ENCODE peak calls at places on chromosome 11, in seven cellular contexts. One of them, this sample, is unnamed.
A peak's percentile ranks its signal among the peaks of the same experiment; 100 is the strongest.

GRCh38 chr11:129143335-129143734 is 48.8 kb downstream of the ARHGAP32 start:
- DNase-seq in NCI-H1048: no peak
- DNase-seq in coronary artery: peak; percentile 90
- DNase-seq in activated CD8-positive, alpha-beta memory T cell treated with anti-CD3 and anti-CD28 coated beads, Interleukin-2, amount 50 U/mL, for 48 hours: no peak
- DNase-seq in cardiac fibroblast: peak; percentile 95
- DNase-seq in neural crest cell: peak; percentile 32
- DNase-seq in A549: peak; percentile 91
- DNase-seq in this sample: peak; percentile 94

GRCh38 chr11:18264677-18265542 is 1.2 kb upstream of the SAA1 start:
- DNase-seq in neural crest cell: no peak
- DNase-seq in A549: no peak
- DNase-seq in cardiac fibroblast: no peak
- DNase-seq in NCI-H1048: no peak
- DNase-seq in activated CD8-positive, alpha-beta memory T cell treated with anti-CD3 and anti-CD28 coated beads, Interleukin-2, amount 50 U/mL, for 48 hours: no peak
- DNase-seq in coronary artery: no peak
- DNase-seq in this sample: no peak

GRCh38 chr11:135006800-135007199 is 594.8 kb upstream of the B3GAT1 start:
- DNase-seq in NCI-H1048: no peak
- DNase-seq in coronary artery: no peak
- DNase-seq in cardiac fibroblast: no peak
- DNase-seq in A549: no peak
- DNase-seq in activated CD8-positive, alpha-beta memory T cell treated with anti-CD3 and anti-CD28 coated beads, Interleukin-2, amount 50 U/mL, for 48 hours: no peak
- DNase-seq in neural crest cell: no peak
- DNase-seq in this sample: no peak

GRCh38 chr11:45909594-45910475 is 2.8 kb upstream of the FREY1 start:
- DNase-seq in cardiac fibroblast: no peak
- DNase-seq in neural crest cell: no peak
- DNase-seq in coronary artery: no peak
- DNase-seq in NCI-H1048: no peak
- DNase-seq in activated CD8-positive, alpha-beta memory T cell treated with anti-CD3 and anti-CD28 coated beads, Interleukin-2, amount 50 U/mL, for 48 hours: no peak
- DNase-seq in A549: no peak
- DNase-seq in this sample: no peak

GRCh38 chr11:9146477-9146876 is 55.1 kb upstream of the SCUBE2 start:
- DNase-seq in neural crest cell: no peak
- DNase-seq in cardiac fibroblast: no peak
- DNase-seq in NCI-H1048: no peak
- DNase-seq in A549: no peak
- DNase-seq in activated CD8-positive, alpha-beta memory T cell treated with anti-CD3 and anti-CD28 coated beads, Interleukin-2, amount 50 U/mL, for 48 hours: no peak
- DNase-seq in coronary artery: no peak
- DNase-seq in this sample: no peak

GRCh38 chr11:14133381-14133780 is 170.9 kb downstream of the SPON1 start:
- DNase-seq in activated CD8-positive, alpha-beta memory T cell treated with anti-CD3 and anti-CD28 coated beads, Interleukin-2, amount 50 U/mL, for 48 hours: no peak
- DNase-seq in cardiac fibroblast: no peak
- DNase-seq in neural crest cell: no peak
- DNase-seq in coronary artery: no peak
- DNase-seq in NCI-H1048: no peak
- DNase-seq in A549: no peak
- DNase-seq in this sample: no peak

GRCh38 chr11:110093407-110094297 is 460 bp downstream of the ZC3H12C start:
- DNase-seq in cardiac fibroblast: peak; percentile 80
- DNase-seq in activated CD8-positive, alpha-beta memory T cell treated with anti-CD3 and anti-CD28 coated beads, Interleukin-2, amount 50 U/mL, for 48 hours: no peak
- DNase-seq in coronary artery: peak; percentile 80
- DNase-seq in NCI-H1048: no peak
- DNase-seq in A549: peak; percentile 59
- DNase-seq in neural crest cell: peak; percentile 51
- DNase-seq in this sample: peak; percentile 77

GRCh38 chr11:78460468-78460867 is 42.8 kb upstream of the GAB2 start:
- DNase-seq in neural crest cell: no peak
- DNase-seq in A549: no peak
- DNase-seq in cardiac fibroblast: no peak
- DNase-seq in activated CD8-positive, alpha-beta memory T cell treated with anti-CD3 and anti-CD28 coated beads, Interleukin-2, amount 50 U/mL, for 48 hours: no peak
- DNase-seq in NCI-H1048: no peak
- DNase-seq in coronary artery: no peak
- DNase-seq in this sample: no peak